ENCODE peak calls at places on chromosomes 3 and 15, in nine cellular contexts. I is body of pancreas, V is HepG2, S is mesendoderm, W is IMR-90, C is left lung, F is NT2/D1, J is aorta, B is left ventricle myocardium inferior. U is an unnamed sample.

GRCh38 chr3:127222163-127222562 is 29.2 kb downstream of the PRR23E start:
- DNase-seq in I (no peak), V (no peak), S (no peak), W (no peak), C (no peak), F (no peak), J (no peak), B (no peak), U (no peak)

GRCh38 chr3:44342191-44342790 is 3.7 kb downstream of the TCAIM start:
- DNase-seq in I (no peak), V (no peak), S (no peak), W (peak; percentile 87), C (no peak), F (no peak), J (no peak), B (no peak), U (no peak)

GRCh38 chr15:57423599-57424140 is 47.4 kb downstream of the CGNL1 start:
- DNase-seq in I (no peak), V (no peak), S (no peak), W (no peak), C (no peak), F (no peak), J (no peak), B (no peak), U (no peak)

GRCh38 chr3:173891272-173892100 is 493.9 kb downstream of the NLGN1 start:
- DNase-seq in I (no peak), V (no peak), S (no peak), W (no peak), C (no peak), F (no peak), J (no peak), B (no peak), U (no peak)

GRCh38 chr3:20916966-20917606 is 731.1 kb upstream of the SGO1 start:
- DNase-seq in I (no peak), V (no peak), S (peak; percentile 89), W (no peak), C (no peak), F (peak; percentile 48), J (no peak), B (no peak), U (no peak)

GRCh38 chr3:143433787-143434378 is 314.3 kb downstream of the CHST2 start:
- DNase-seq in I (no peak), V (peak; percentile 4), S (peak; percentile 54), W (no peak), C (no peak), F (no peak), J (no peak), B (no peak), U (peak; percentile 48)

GRCh38 chr3:53936347-53936746 is 44.7 kb upstream of the SELENOK start:
- DNase-seq in I (no peak), V (no peak), S (no peak), W (no peak), C (no peak), F (no peak), J (no peak), B (no peak), U (no peak)

GRCh38 chr3:194711286-194711685 is 25.6 kb downstream of the FAM43A start:
- DNase-seq in I (no peak), V (no peak), S (no peak), W (no peak), C (no peak), F (no peak), J (no peak), B (no peak), U (no peak)

GRCh38 chr3:66073464-66074141 is 34.9 kb upstream of the MAGI1 start:
- DNase-seq in I (no peak), V (peak; percentile 88), S (no peak), W (no peak), C (no peak), F (no peak), J (no peak), B (no peak), U (no peak)

GRCh38 chr3:38516669-38517068 is 20.5 kb downstream of the EXOG start:
- DNase-seq in I (no peak), V (no peak), S (no peak), W (no peak), C (no peak), F (no peak), J (no peak), B (no peak), U (no peak)

GRCh38 chr15:100093211-100094126 is 248.3 kb downstream of the ADAMTS17 start:
- DNase-seq in I (no peak), V (no peak), S (peak; percentile 57), W (peak; percentile 88), C (no peak), F (no peak), J (no peak), B (no peak), U (no peak)

GRCh38 chr15:70435872-70436271 is 327.5 kb downstream of the UACA start:
- DNase-seq in I (no peak), V (no peak), S (no peak), W (no peak), C (no peak), F (no peak), J (no peak), B (no peak), U (no peak)

GRCh38 chr15:45377630-45378148 is 655 bp downstream of the GATM start:
- DNase-seq in I (peak; percentile 71), V (no peak), S (peak; percentile 21), W (no peak), C (no peak), F (no peak), J (peak; percentile 58), B (peak; percentile 54), U (no peak)

GRCh38 chr15:38080651-38081271 is 146.3 kb downstream of the TMCO5A start:
- DNase-seq in I (no peak), V (no peak), S (no peak), W (peak; percentile 16), C (no peak), F (no peak), J (no peak), B (no peak), U (no peak)

GRCh38 chr3:112814256-112814655 is 32.4 kb downstream of the CD200R1L start:
- DNase-seq in I (no peak), V (peak; percentile 2), S (peak; percentile 53), W (peak; percentile 89), C (no peak), F (no peak), J (no peak), B (no peak), U (no peak)

GRCh38 chr15:93086791-93087190 is 2.2 kb downstream of the RGMA start:
- DNase-seq in I (no peak), V (no peak), S (no peak), W (no peak), C (no peak), F (no peak), J (no peak), B (no peak), U (no peak)

GRCh38 chr3:138408751-138409161 is 25.7 kb upstream of the ESYT3 start:
- DNase-seq in I (no peak), V (no peak), S (peak; percentile 7), W (peak; percentile 5), C (no peak), F (peak; percentile 78), J (no peak), B (no peak), U (no peak)

GRCh38 chr15:63065262-63066234 is 23.0 kb downstream of the TPM1 start:
- DNase-seq in I (no peak), V (no peak), S (no peak), W (no peak), C (no peak), F (no peak), J (no peak), B (no peak), U (no peak)

GRCh38 chr15:57503911-57504598 is 87.6 kb upstream of the MYZAP start:
- DNase-seq in I (peak; percentile 34), V (no peak), S (no peak), W (no peak), C (no peak), F (no peak), J (no peak), B (no peak), U (no peak)

GRCh38 chr3:126375835-126376331 is 18.7 kb upstream of the KLF15 start:
- DNase-seq in I (no peak), V (no peak), S (no peak), W (no peak), C (peak; percentile 66), F (no peak), J (peak; percentile 29), B (no peak), U (no peak)

GRCh38 chr15:60375255-60375809 is 22.5 kb downstream of the ANXA2 start:
- DNase-seq in I (no peak), V (no peak), S (no peak), W (no peak), C (no peak), F (no peak), J (no peak), B (no peak), U (no peak)
- H3K4me3 ChIP-seq in I (no peak overlapping the region), V (peak overlapping the region; percentile 3), S (no peak overlapping the region), W (no peak overlapping the region), C (no peak overlapping the region), F (no peak overlapping the region), J (no peak overlapping the region), B (peak overlapping the region; percentile 33), U (no peak overlapping the region)

DNA sequence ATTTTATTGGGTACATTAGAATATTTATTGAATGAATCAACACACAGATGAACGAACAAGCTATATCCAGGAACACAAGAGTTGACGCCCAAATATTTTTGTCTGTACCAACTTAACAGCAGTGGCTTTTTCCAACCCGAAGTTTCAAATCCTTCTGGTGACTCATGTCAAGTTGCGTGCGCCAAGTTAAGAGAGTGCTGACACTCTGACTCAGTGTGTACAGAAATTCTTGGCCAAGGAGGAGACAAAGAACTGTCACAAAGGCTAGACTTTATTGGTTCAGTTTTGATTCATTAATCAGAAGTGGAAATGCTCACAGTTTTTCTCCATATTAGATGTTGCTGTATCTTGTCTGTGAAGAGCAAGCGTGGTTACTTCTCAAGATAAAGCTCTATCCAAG is 59.6 kb upstream of the TSC22D2 start:
- DNase-seq in I (no peak), V (peak; percentile 14), S (no peak), W (peak; percentile 91), C (no peak), F (no peak), J (no peak), B (no peak), U (no peak)
- H3K4me1 ChIP-seq in I (no peaks in the 10 kb centered on the region), V (peaks cover 11% of the 10 kb centered on the region), S (peaks cover 8% of the 10 kb centered on the region), W (peaks cover 17% of the 10 kb centered on the region), C (no peaks in the 10 kb centered on the region), F (no peaks in the 10 kb centered on the region), J (peaks cover 3% of the 10 kb centered on the region), B (peaks cover 43% of the 10 kb centered on the region), U (no peaks in the 10 kb centered on the region)

DNA sequence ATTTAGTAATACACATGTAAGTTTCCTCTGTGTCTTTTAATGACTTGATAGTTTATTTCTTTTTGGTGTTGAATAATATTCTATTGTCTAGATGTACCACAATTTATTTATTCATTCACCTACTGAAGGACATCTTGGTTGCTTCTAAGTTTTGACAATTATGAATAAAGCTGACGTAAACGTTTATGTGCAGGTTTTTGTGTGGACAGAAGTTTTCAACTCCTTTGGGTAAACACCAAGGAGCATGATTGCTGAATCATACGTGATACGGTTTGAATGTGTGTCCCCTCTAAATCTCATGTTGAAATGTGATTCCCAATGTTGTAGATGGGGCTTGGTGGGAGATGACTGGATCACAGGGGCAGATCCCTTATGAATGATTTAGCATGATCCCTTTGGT is 21.5 kb downstream of the SPESP1 start:
- DNase-seq in I (no peak), V (no peak), S (no peak), W (no peak), C (no peak), F (no peak), J (no peak), B (no peak), U (no peak)
- H3K4me3 ChIP-seq in I (no peak overlapping the region), V (no peak overlapping the region), S (no peak overlapping the region), W (no peak overlapping the region), C (no peak overlapping the region), F (no peak overlapping the region), J (no peak overlapping the region), B (no peak overlapping the region), U (no peak overlapping the region)

GRCh38 chr15:73996267-73996666 is 1.8 kb downstream of the PML start:
- DNase-seq in I (no peak), V (no peak), S (no peak), W (no peak), C (no peak), F (no peak), J (no peak), B (no peak), U (peak; percentile 6)
- H3K4me1 ChIP-seq in I (peaks cover 42% of the 10 kb centered on the region), V (peaks cover 38% of the 10 kb centered on the region), S (no peaks in the 10 kb centered on the region), W (peaks cover 8% of the 10 kb centered on the region), C (peaks cover 84% of the 10 kb centered on the region), F (peaks cover 6% of the 10 kb centered on the region), J (no peaks in the 10 kb centered on the region), B (peaks cover 92% of the 10 kb centered on the region), U (peaks cover 21% of the 10 kb centered on the region)